ENCODE peak calls at places on chromosomes 6 and 20, in four cellular contexts. L, U, X and T are unnamed samples.

GRCh38 chr6:144741659-144742058 is 456.5 kb downstream of the UTRN start:
- DNase-seq in L (peak), U (no peak), X (no peak), T (no peak)

GRCh38 chr6:26214826-26215199 is 127.6 kb downstream of the HFE start:
- DNase-seq in L (no peak), U (no peak), X (no peak), T (no peak)

GRCh38 chr6:137799950-137800568 is 67.0 kb upstream of the TNFAIP3 start:
- DNase-seq in L (peak), U (no peak), X (peak), T (no peak)

GRCh38 chr6:33029297-33030184 is 20.1 kb upstream of the HLA-DOA start:
- DNase-seq in L (no peak), U (no peak), X (no peak), T (peak)

GRCh38 chr6:159107451-159108260 is 61.5 kb upstream of the FNDC1 start:
- DNase-seq in L (no peak), U (peak), X (no peak), T (no peak)

GRCh38 chr20:57409672-57410397 is 18.6 kb downstream of the RBM38 start:
- DNase-seq in L (no peak), U (no peak), X (peak), T (no peak)

GRCh38 chr6:168017629-168018028 is 20.2 kb downstream of the KIF25 start:
- DNase-seq in L (no peak), U (peak), X (no peak), T (no peak)

GRCh38 chr6:39803872-39804271 is 11.7 kb downstream of the DAAM2 start:
- DNase-seq in L (no peak), U (no peak), X (no peak), T (no peak)

GRCh38 chr6:41929918-41930317 is 8.6 kb downstream of the BYSL start:
- DNase-seq in L (no peak), U (no peak), X (no peak), T (no peak)

GRCh38 chr20:25437153-25437581 is 29.7 kb downstream of the GINS1 start:
- DNase-seq in L (no peak), U (peak), X (no peak), T (no peak)

GRCh38 chr6:2378891-2379652 is 133.7 kb upstream of the GMDS start:
- DNase-seq in L (no peak), U (no peak), X (no peak), T (no peak)

GRCh38 chr6:52576392-52577021 is 353 bp downstream of the TRAM2 start:
- DNase-seq in L (peak), U (peak), X (peak), T (peak)

GRCh38 chr20:1842281-1842680 is 52.9 kb upstream of the SIRPA start:
- DNase-seq in L (no peak), U (no peak), X (no peak), T (no peak)

GRCh38 chr20:41386502-41387427 is 20.1 kb upstream of the EMILIN3 start:
- DNase-seq in L (no peak), U (no peak), X (no peak), T (no peak)

GRCh38 chr6:54266400-54266923 is 41.8 kb upstream of the TINAG start:
- DNase-seq in L (no peak), U (no peak), X (no peak), T (no peak)

GRCh38 chr20:63574156-63574828 is at the start of gene HELZ2:
- DNase-seq in L (peak), U (peak), X (peak), T (no peak)

GRCh38 chr20:21693322-21693721 is 12.1 kb upstream of the PAX1 start:
- DNase-seq in L (peak), U (peak), X (peak), T (no peak)

GRCh38 chr20:16397053-16397452 is 176.2 kb downstream of the KIF16B start:
- DNase-seq in L (no peak), U (no peak), X (no peak), T (no peak)

GRCh38 chr20:61042501-61043385 is 209.3 kb upstream of the CDH4 start:
- DNase-seq in L (no peak), U (no peak), X (no peak), T (no peak)

GRCh38 chr20:46293084-46293483 is 15.2 kb downstream of the CDH22 start:
- DNase-seq in L (peak), U (no peak), X (peak), T (no peak)

GRCh38 chr6:91185072-91185471 is 598.2 kb upstream of the MAP3K7 start:
- DNase-seq in L (no peak), U (no peak), X (no peak), T (no peak)

GRCh38 chr20:64246616-64247311 is 8.8 kb upstream of the PCMTD2 start:
- DNase-seq in L (no peak), U (no peak), X (no peak), T (no peak)

GRCh38 chr6:15786846-15787245 is 124.0 kb upstream of the DTNBP1 start:
- DNase-seq in L (no peak), U (no peak), X (peak), T (no peak)

GRCh38 chr6:119598883-119599282 is 249.3 kb upstream of the MAN1A1 start:
- DNase-seq in L (no peak), U (no peak), X (no peak), T (no peak)

DNA sequence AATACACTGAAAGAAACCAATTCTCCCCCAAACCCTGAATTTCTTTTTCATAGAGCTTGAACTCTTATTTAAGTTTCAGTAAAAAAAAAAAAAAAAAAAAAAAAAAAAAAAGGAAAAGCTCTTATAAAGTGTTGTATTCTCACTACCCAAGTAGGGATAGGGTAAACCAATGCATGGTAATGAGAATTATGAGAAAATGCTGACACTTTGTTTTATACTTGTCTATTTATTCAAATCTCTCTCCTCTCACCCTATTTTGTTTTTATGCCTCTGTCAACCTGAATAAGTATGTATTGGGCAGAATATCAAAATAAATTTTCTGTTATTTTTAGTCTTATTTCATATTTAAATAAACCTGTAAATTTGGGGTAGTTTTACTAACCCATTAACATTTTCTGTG is 181.9 kb downstream of the GJA1 start:
- DNase-seq in L (no peak), U (no peak), X (no peak), T (no peak)
- TF ChIP-seq HDAC6 in L (no peak), U (no peak), X (no peak), T (no peak)

DNA sequence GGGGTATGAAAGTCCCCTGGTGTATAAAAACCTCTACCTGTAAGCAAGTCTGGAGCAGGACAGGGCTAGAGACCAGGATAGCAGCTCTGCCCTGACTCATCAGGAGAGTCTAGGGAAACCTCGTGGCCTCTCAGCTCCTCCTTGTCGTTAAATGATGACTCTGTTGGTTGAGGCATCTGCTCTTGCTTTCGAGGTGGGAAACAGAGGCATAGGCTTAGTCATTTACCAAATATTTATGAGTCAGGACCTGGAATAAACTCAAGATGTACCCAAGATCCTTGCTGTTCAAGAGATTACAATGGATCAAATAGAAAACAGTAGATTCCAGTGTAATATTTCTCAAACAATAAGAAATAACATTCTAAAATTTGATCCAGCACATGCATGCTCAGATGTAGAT is 5.5 kb downstream of the MANBAL start:
- DNase-seq in L (no peak), U (no peak), X (no peak), T (no peak)
- TF ChIP-seq HDAC6 in L (no peak), U (no peak), X (no peak), T (no peak)

GRCh38 chr6:105135907-105136432 is 43.8 kb downstream of the POPDC3 start:
- DNase-seq in L (no peak), U (no peak), X (no peak), T (no peak)
- TF ChIP-seq HDAC6 in L (no peak), U (no peak), X (no peak), T (no peak)

GRCh38 chr6:73511796-73512195 is 9.0 kb downstream of the EEF1A1 start:
- DNase-seq in L (no peak), U (peak), X (no peak), T (no peak)

GRCh38 chr6:73513496-73513854 is 7.4 kb downstream of the EEF1A1 start:
- DNase-seq in L (no peak), U (no peak), X (no peak), T (no peak)

GRCh38 chr6:73506246-73506645 is 14.6 kb downstream of the EEF1A1 start:
- DNase-seq in L (no peak), U (no peak), X (no peak), T (no peak)

GRCh38 chr6:73508776-73509175 is 12.1 kb downstream of the EEF1A1 start:
- DNase-seq in L (no peak), U (no peak), X (no peak), T (no peak)

GRCh38 chr6:73509851-73510250 is 11.0 kb downstream of the EEF1A1 start:
- DNase-seq in L (no peak), U (no peak), X (no peak), T (no peak)
- TF ChIP-seq HDAC6 in L (no peak), U (no peak), X (no peak), T (no peak)